ENCODE peak calls at places on chromosomes 2 and 18, in ten cellular contexts. J is germinal center; Z is activated CD4-positive, alpha-beta T cell treated with anti-CD3 and anti-CD28 coated beads, Interleukin-2, amount 10 ng/mL, durations not matched to agents 7 days and 5 days; H is memory B cell; Y is breast epithelium; M is activated CD8-positive, alpha-beta T cell treated with anti-CD3 and anti-CD28 coated beads, Interleukin-2, amount 10 ng/mL, durations not matched to agents 7 days and 5 days; N is NCI-H1105 treated with DMSO at 0.1 percent for 48 hours; G is stimulated activated CD4-positive, alpha-beta T cell treated with anti-CD3 and anti-CD28 coated beads, Interleukin-15, amount 100 ng/mL, for 1 hour; X is KBM-7; P is upper lobe of right lung. A is an unnamed sample.

GRCh38 chr18:50559750-50560680 is at the start of gene MAPK4:
- DNase-seq in X (peak; percentile 24), Y (no peak), P (peak; percentile 78), J (peak; percentile 45), G (no peak), N (peak; percentile 57), Z (no peak), H (peak; percentile 25), M (no peak), A (peak; percentile 82)

GRCh38 chr2:38581193-38582147 is 21.3 kb downstream of the HNRNPLL start:
- DNase-seq in J (peak; percentile 18), Z (peak; percentile 58), X (peak; percentile 86), M (peak; percentile 59), Y (no peak), G (no peak), N (peak; percentile 65), H (no peak), P (no peak), A (peak; percentile 53)

GRCh38 chr2:231699006-231699405 is 9.3 kb upstream of the PTMA start:
- DNase-seq in P (no peak), Z (no peak), M (no peak), J (no peak), G (no peak), H (no peak), Y (no peak), N (no peak), X (no peak), A (no peak)

GRCh38 chr2:134845719-134846118 is 7.3 kb downstream of the ACMSD start:
- DNase-seq in Y (no peak), J (no peak), G (no peak), P (no peak), M (no peak), Z (no peak), H (no peak), X (no peak), N (no peak), A (no peak)

GRCh38 chr2:217849576-217849975 is 153.2 kb downstream of the TNS1 start:
- DNase-seq in N (no peak), J (no peak), P (no peak), M (no peak), Z (no peak), Y (no peak), H (no peak), X (no peak), G (no peak), A (no peak)

GRCh38 chr2:44005831-44006230 is 10.0 kb upstream of the LRPPRC start:
- DNase-seq in G (no peak), X (no peak), J (no peak), N (no peak), P (no peak), M (no peak), H (no peak), Y (no peak), Z (no peak), A (no peak)

GRCh38 chr2:54559593-54560145 is 103.5 kb downstream of the SPTBN1 start:
- DNase-seq in X (peak; percentile 91), N (no peak), P (no peak), Y (no peak), M (no peak), Z (no peak), G (no peak), H (no peak), J (peak; percentile 39), A (peak; percentile 27)

GRCh38 chr18:10101293-10101701 is 187.5 kb downstream of the VAPA start:
- DNase-seq in J (no peak), G (no peak), Z (no peak), H (no peak), Y (no peak), N (no peak), X (no peak), P (no peak), M (no peak), A (no peak)

GRCh38 chr2:68248361-68248760 is 4.0 kb downstream of the PPP3R1 start:
- DNase-seq in G (no peak), X (no peak), J (no peak), Y (no peak), M (no peak), N (no peak), H (no peak), Z (no peak), P (no peak), A (no peak)

GRCh38 chr18:26489881-26490280 is 58.5 kb downstream of the KCTD1 start:
- DNase-seq in P (no peak), G (no peak), H (no peak), J (no peak), X (no peak), M (no peak), Z (no peak), N (no peak), Y (no peak), A (no peak)

GRCh38 chr2:9018534-9018933 is 15.1 kb upstream of the MBOAT2 start:
- DNase-seq in N (no peak), Y (no peak), M (no peak), X (no peak), P (no peak), H (no peak), Z (no peak), G (no peak), J (no peak), A (no peak)

GRCh38 chr2:163407296-163407695 is 328.5 kb downstream of the FIGN start:
- DNase-seq in M (no peak), J (no peak), G (no peak), H (no peak), Z (no peak), Y (no peak), N (no peak), X (no peak), P (no peak), A (no peak)

GRCh38 chr2:36478332-36478738 is 119.6 kb downstream of the FEZ2 start:
- DNase-seq in H (no peak), Z (no peak), Y (no peak), X (peak; percentile 60), J (no peak), N (no peak), G (no peak), P (no peak), M (no peak), A (no peak)

A was measured in iPS-NIHi11.